ENCODE peak calls at places on chromosomes 3 and 15, in seven cellular contexts. J is astrocyte of the spinal cord, E is GM12865, H is tibial nerve, C is fibroblast of lung, L is A549, D is AG09309. I is an unnamed sample.

GRCh38 chr3:33096103-33096868 is 660 bp downstream of the GLB1 start:
- DNase-seq in L (peak; percentile 18), E (peak; percentile 70), C (peak; percentile 48), D (no peak), H (peak; percentile 24), J (peak; percentile 37), I (peak; percentile 51)

GRCh38 chr3:127172211-127172610 is 20.7 kb upstream of the PRR23E start:
- DNase-seq in D (no peak), C (no peak), J (no peak), L (no peak), E (no peak), H (no peak), I (no peak)

GRCh38 chr15:64284037-64284436 is 71.9 kb downstream of the CSNK1G1 start:
- DNase-seq in C (peak; percentile 73), J (peak; percentile 63), L (no peak), H (peak; percentile 5), D (peak; percentile 14), E (no peak), I (no peak)

GRCh38 chr15:70018646-70019600 is 78.8 kb downstream of the TLE3 start:
- DNase-seq in E (peak; percentile 78), D (no peak), H (no peak), L (no peak), J (no peak), C (no peak), I (peak; percentile 83)

GRCh38 chr15:68149059-68149458 is 56.1 kb downstream of the CALML4 start:
- DNase-seq in E (no peak), H (no peak), D (peak; percentile 4), C (peak; percentile 53), L (no peak), J (peak; percentile 50), I (no peak)

GRCh38 chr15:95146476-95146875 is 915.1 kb downstream of the MCTP2 start:
- DNase-seq in L (no peak), E (no peak), H (no peak), C (no peak), J (no peak), D (no peak), I (no peak)

GRCh38 chr3:152474585-152474984 is 205.9 kb downstream of the MBNL1 start:
- DNase-seq in E (peak; percentile 82), L (peak; percentile 16), D (peak; percentile 69), H (peak; percentile 47), J (peak; percentile 71), C (peak; percentile 84), I (peak; percentile 48)

GRCh38 chr15:66862878-66863335 is 160.9 kb downstream of the SMAD6 start:
- DNase-seq in C (peak; percentile 87), D (peak; percentile 73), L (peak; percentile 90), E (peak; percentile 79), H (peak; percentile 82), J (peak; percentile 80), I (peak; percentile 83)

GRCh38 chr3:43707998-43708397 is 17.3 kb downstream of the ABHD5 start:
- DNase-seq in E (no peak), D (peak; percentile 68), L (peak; percentile 33), C (peak; percentile 90), J (peak; percentile 94), H (no peak), I (no peak)

GRCh38 chr3:155554777-155555445 is 190.0 kb downstream of the PLCH1 start:
- DNase-seq in E (peak; percentile 13), D (no peak), J (no peak), H (no peak), C (no peak), L (peak; percentile 36), I (peak; percentile 50)

GRCh38 chr15:84955089-84955848 is 26.4 kb upstream of the PDE8A start:
- DNase-seq in H (peak; percentile 84), E (peak; percentile 56), L (peak; percentile 92), D (peak; percentile 41), C (peak; percentile 81), J (peak; percentile 80), I (peak; percentile 30)

GRCh38 chr3:177554900-177555759 is 357.8 kb upstream of the TBL1XR1 start:
- DNase-seq in E (no peak), J (peak; percentile 83), D (peak; percentile 50), L (no peak), C (peak; percentile 86), H (no peak), I (no peak)

GRCh38 chr3:124410471-124410870 is 319.8 kb upstream of the UMPS start:
- DNase-seq in H (no peak), E (no peak), L (no peak), C (peak; percentile 58), D (no peak), J (no peak), I (no peak)

GRCh38 chr3:164640586-164640985 is 437.7 kb downstream of the SI start:
- DNase-seq in D (no peak), E (no peak), H (no peak), C (no peak), J (no peak), L (no peak), I (no peak)
- H3K4me3 ChIP-seq in D (no peak overlapping the region), E (no peak overlapping the region), H (no peak overlapping the region), C (no peak overlapping the region), J (no peak overlapping the region), L (no peak overlapping the region), I (no peak overlapping the region)

GRCh38 chr15:41797194-41797593 is 22.9 kb downstream of the MAPKBP1 start:
- DNase-seq in H (no peak), C (no peak), J (no peak), D (no peak), E (peak; percentile 47), L (no peak), I (no peak)

GRCh38 chr15:41794081-41794480 is 19.8 kb downstream of the MAPKBP1 start:
- DNase-seq in L (no peak), C (no peak), E (no peak), D (peak; percentile 21), H (no peak), J (no peak), I (no peak)

GRCh38 chr15:41798607-41799487 is 24.6 kb downstream of the MAPKBP1 start:
- DNase-seq in L (no peak), D (no peak), C (no peak), H (no peak), J (no peak), E (peak; percentile 31), I (no peak)

GRCh38 chr15:41796457-41796856 is 22.2 kb downstream of the MAPKBP1 start:
- DNase-seq in C (peak; percentile 52), J (peak; percentile 62), D (peak; percentile 74), L (no peak), H (no peak), E (no peak), I (no peak)

GRCh38 chr15:41795996-41796395 is 21.7 kb downstream of the MAPKBP1 start:
- DNase-seq in L (no peak), E (no peak), D (no peak), J (no peak), H (no peak), C (no peak), I (no peak)
- H3K4me3 ChIP-seq in L (no peak overlapping the region), E (no peak overlapping the region), D (no peak overlapping the region), J (no peak overlapping the region), H (no peak overlapping the region), C (no peak overlapping the region), I (peak overlapping the region; percentile 4)

GRCh38 chr15:88606437-88606794 is 14.7 kb upstream of the AEN start:
- DNase-seq in D (no peak), C (no peak), L (no peak), J (no peak), H (no peak), E (no peak), I (no peak)

GRCh38 chr15:88605507-88606436 is 15.4 kb upstream of the AEN start:
- DNase-seq in H (no peak), D (no peak), E (no peak), L (no peak), C (peak; percentile 32), J (peak; percentile 19), I (no peak)

GRCh38 chr15:88604972-88605506 is 16.1 kb upstream of the AEN start:
- DNase-seq in L (no peak), J (no peak), D (no peak), C (no peak), H (no peak), E (no peak), I (no peak)

GRCh38 chr15:88604381-88604951 is 16.7 kb upstream of the AEN start:
- DNase-seq in E (no peak), C (no peak), L (no peak), D (no peak), J (no peak), H (no peak), I (no peak)

GRCh38 chr15:88603885-88604284 is 17.3 kb upstream of the AEN start:
- DNase-seq in L (no peak), C (no peak), E (no peak), H (no peak), J (no peak), D (no peak), I (no peak)
- H3K4me3 ChIP-seq in L (peak overlapping the region; percentile 33), C (no peak overlapping the region), E (no peak overlapping the region), H (no peak overlapping the region), J (no peak overlapping the region), D (no peak overlapping the region), I (no peak overlapping the region)

GRCh38 chr3:194689493-194689901 is 3.8 kb downstream of the FAM43A start:
- DNase-seq in L (no peak), E (peak; percentile 22), J (peak; percentile 68), H (peak; percentile 11), C (peak; percentile 92), D (no peak), I (peak; percentile 72)
- H3K4me3 ChIP-seq in L (no peak overlapping the region), E (no peak overlapping the region), J (peak overlapping the region; percentile 13), H (no peak overlapping the region), C (peak overlapping the region; percentile 26), D (peak overlapping the region; percentile 85), I (peak overlapping the region; percentile 77)

GRCh38 chr15:89680282-89680873 is 1.2 kb upstream of the PLIN1 start:
- DNase-seq in D (peak; percentile 37), H (peak; percentile 82), L (no peak), J (peak; percentile 76), E (no peak), C (peak; percentile 97), I (no peak)
- H3K4me3 ChIP-seq in D (no peak overlapping the region), H (no peak overlapping the region), L (no peak overlapping the region), J (no peak overlapping the region), E (no peak overlapping the region), C (no peak overlapping the region), I (no peak overlapping the region)

GRCh38 chr3:50154476-50154839 is 666 bp upstream of the SEMA3F start:
- DNase-seq in C (no peak), J (no peak), D (no peak), H (no peak), E (peak; percentile 12), L (peak; percentile 48), I (no peak)
- H3K4me3 ChIP-seq in C (peak overlapping the region; percentile 8), J (no peak overlapping the region), D (no peak overlapping the region), H (no peak overlapping the region), E (peak overlapping the region; percentile 27), L (peak overlapping the region; percentile 74), I (peak overlapping the region; percentile 61)